ENCODE peak calls at places on chromosome X, in ten cellular contexts. O, W, I, M, C, A, G, Q, E and N are unnamed samples.

GRCh38 chrX:132948648-132949260 is 9.7 kb downstream of the HS6ST2 start:
- DNase-seq in G (no peak), O (no peak), C (no peak), M (peak; percentile 62), A (no peak), I (no peak), E (no peak), W (no peak), Q (no peak), N (no peak)

GRCh38 chrX:140765043-140765784 is 55.7 kb downstream of the LINC00632 start:
- DNase-seq in Q (no peak), O (peak; percentile 71), M (peak; percentile 15), I (no peak), E (peak; percentile 62), W (no peak), C (no peak), G (no peak), A (no peak), N (no peak)

GRCh38 chrX:44742480-44743155 is 101.2 kb upstream of the DUSP21 start:
- DNase-seq in E (no peak), M (no peak), I (no peak), C (no peak), W (no peak), A (no peak), O (no peak), G (no peak), Q (no peak), N (no peak)

GRCh38 chrX:118724775-118725174 is 2.6 kb upstream of the IL13RA1 start:
- DNase-seq in Q (no peak), E (peak; percentile 56), G (no peak), W (no peak), I (no peak), A (peak; percentile 15), C (no peak), M (no peak), O (peak; percentile 55), N (no peak)

GRCh38 chrX:154294791-154295580 is at the start of gene TEX28:
- DNase-seq in I (no peak), M (no peak), C (no peak), Q (no peak), E (no peak), O (no peak), W (no peak), G (no peak), A (no peak), N (no peak)

GRCh38 chrX:41302293-41302868 is 31.6 kb upstream of the DDX3X start:
- DNase-seq in O (no peak), A (no peak), E (no peak), M (no peak), W (no peak), I (no peak), G (no peak), Q (no peak), C (no peak), N (no peak)

GRCh38 chrX:78104447-78105176 is 564 bp downstream of the PGK1 start:
- DNase-seq in C (peak; percentile 32), M (peak; percentile 25), A (peak; percentile 35), W (peak; percentile 28), O (peak; percentile 60), I (no peak), E (peak; percentile 31), G (peak; percentile 57), Q (peak; percentile 78), N (peak; percentile 70)

GRCh38 chrX:84924624-84925023 is 79.1 kb upstream of the APOOL start:
- DNase-seq in Q (no peak), W (no peak), G (no peak), M (no peak), E (no peak), O (no peak), A (no peak), C (no peak), I (no peak), N (no peak)

GRCh38 chrX:4588893-4589292 is 875.4 kb upstream of the PRKX start:
- DNase-seq in O (no peak), I (no peak), G (no peak), C (no peak), A (no peak), Q (no peak), E (no peak), W (no peak), M (no peak), N (no peak)

GRCh38 chrX:121876316-121876715 is 828.9 kb downstream of the GLUD2 start:
- DNase-seq in O (peak; percentile 30), E (no peak), M (peak; percentile 0), I (no peak), Q (no peak), G (no peak), A (no peak), C (no peak), W (no peak), N (no peak)

GRCh38 chrX:3697701-3698279 is 15.7 kb downstream of the PRKX start:
- DNase-seq in W (no peak), M (no peak), O (peak; percentile 52), I (no peak), E (peak; percentile 42), C (peak; percentile 17), Q (no peak), G (no peak), A (no peak), N (no peak)

GRCh38 chrX:72540318-72540717 is 32.3 kb downstream of the HDAC8 start:
- DNase-seq in C (no peak), E (peak; percentile 58), I (no peak), G (no peak), Q (no peak), A (no peak), M (peak; percentile 39), W (no peak), O (peak; percentile 46), N (no peak)

GRCh38 chrX:133229361-133229760 is 11.2 kb upstream of the TFDP3 start:
- DNase-seq in C (no peak), I (peak; percentile 45), E (peak; percentile 17), O (no peak), Q (no peak), G (no peak), A (no peak), W (no peak), M (no peak), N (no peak)

GRCh38 chrX:144715356-144715755 is 531.9 kb upstream of the SPANXN1 start:
- DNase-seq in G (no peak), I (no peak), C (no peak), W (no peak), O (no peak), M (no peak), Q (no peak), E (no peak), A (no peak), N (no peak)

GRCh38 chrX:130120746-130121504 is 10.6 kb upstream of the ELF4 start:
- DNase-seq in E (peak; percentile 71), W (peak; percentile 78), M (peak; percentile 66), Q (peak; percentile 77), I (no peak), C (peak; percentile 59), G (peak; percentile 72), A (peak; percentile 84), O (peak; percentile 79), N (peak; percentile 74)

GRCh38 chrX:130118396-130118795 is 8.1 kb upstream of the ELF4 start:
- DNase-seq in C (no peak), I (no peak), G (no peak), M (no peak), W (peak; percentile 37), E (peak; percentile 81), Q (no peak), O (peak; percentile 86), A (no peak), N (no peak)

GRCh38 chrX:130120321-130120731 is 10.0 kb upstream of the ELF4 start:
- DNase-seq in M (peak; percentile 60), A (no peak), C (no peak), O (no peak), E (no peak), Q (no peak), W (no peak), G (no peak), I (no peak), N (no peak)

GRCh38 chrX:130117166-130117565 is 6.9 kb upstream of the ELF4 start:
- DNase-seq in W (no peak), C (no peak), O (no peak), M (no peak), I (no peak), G (no peak), A (no peak), E (no peak), Q (no peak), N (no peak)

GRCh38 chrX:130118941-130119640 is 8.8 kb upstream of the ELF4 start:
- DNase-seq in W (peak; percentile 38), M (no peak), O (peak; percentile 50), Q (no peak), E (peak; percentile 72), G (no peak), A (no peak), C (no peak), I (no peak), N (no peak)
- H3K27ac ChIP-seq in W (peak overlapping the region; percentile 87), M (no peak overlapping the region), O (no peak overlapping the region), Q (no peak overlapping the region), E (peak overlapping the region; percentile 79), G (no peak overlapping the region), A (peak overlapping the region; percentile 69), C (no peak overlapping the region), I (peak overlapping the region; percentile 90), N (peak overlapping the region; percentile 48)

GRCh38 chrX:50941638-50942037 is 31.1 kb downstream of the BMP15 start:
- DNase-seq in E (no peak), G (no peak), Q (no peak), A (no peak), C (no peak), I (no peak), O (peak; percentile 0), W (no peak), M (peak; percentile 24), N (peak; percentile 8)
- TF ChIP-seq CTCF in E (peak; percentile 29), G (no peak), Q (peak; percentile 32), A (peak; percentile 19), C (no peak), I (peak; percentile 64), O (peak; percentile 31), W (no peak), M (peak; percentile 35), N (peak; percentile 34)

DNA sequence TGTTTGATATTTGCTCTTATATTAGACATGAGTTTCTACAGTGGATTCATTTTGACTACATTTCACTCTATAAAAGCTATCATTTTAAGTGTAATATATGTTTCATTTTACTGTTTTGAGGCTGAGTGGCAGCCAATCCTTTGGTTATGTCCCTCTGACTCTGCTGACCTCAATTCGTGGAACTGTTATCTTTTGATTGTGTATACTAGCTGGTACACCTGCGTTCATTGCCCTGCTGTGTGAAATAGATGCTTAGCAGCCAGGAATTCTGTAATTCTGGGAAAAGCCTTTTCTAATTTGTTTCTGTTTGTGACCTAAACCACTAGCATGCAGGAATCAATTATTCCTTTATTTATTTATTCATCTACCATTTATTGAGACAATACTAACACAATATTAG is 269.4 kb upstream of the CT83 start:
- DNase-seq in M (no peak), I (no peak), C (no peak), A (no peak), Q (no peak), W (no peak), E (no peak), G (no peak), O (no peak), N (no peak)
- H3K4me1 ChIP-seq in M (no peaks in the 10 kb centered on the region), I (no peaks in the 10 kb centered on the region), C (no peaks in the 10 kb centered on the region), A (no peaks in the 10 kb centered on the region), Q (no peaks in the 10 kb centered on the region), W (no peaks in the 10 kb centered on the region), E (no peaks in the 10 kb centered on the region), G (no peaks in the 10 kb centered on the region), O (no peaks in the 10 kb centered on the region), N (no peaks in the 10 kb centered on the region)

GRCh38 chrX:97622111-97622510 is 738.4 kb downstream of the RPA4 start:
- DNase-seq in E (no peak), W (no peak), Q (no peak), A (no peak), M (no peak), O (no peak), I (no peak), C (no peak), G (no peak), N (no peak)
- H3K27ac ChIP-seq in E (no peak overlapping the region), W (no peak overlapping the region), Q (no peak overlapping the region), A (no peak overlapping the region), M (no peak overlapping the region), O (no peak overlapping the region), I (no peak overlapping the region), C (no peak overlapping the region), G (no peak overlapping the region), N (no peak overlapping the region)